ENCODE peak calls at places on chromosomes 12 and 14, in five cellular contexts. One of them, this sample, is unnamed.

GRCh38 chr12:93361159-93361919 is 16.4 kb upstream of the NUDT4 start:
- DNase-seq in T-helper 9 cell: no peak
- DNase-seq in NCI-H2081: peak
- DNase-seq in A172: peak
- DNase-seq in type B pancreatic cell: no peak
- DNase-seq in this sample: peak

GRCh38 chr12:131962069-131962468 is 12.3 kb downstream of the EP400 start:
- DNase-seq in T-helper 9 cell: no peak
- DNase-seq in A172: no peak
- DNase-seq in type B pancreatic cell: no peak
- DNase-seq in NCI-H2081: no peak
- DNase-seq in this sample: no peak

GRCh38 chr12:130830246-130830551 is 8.9 kb downstream of the STX2 start:
- DNase-seq in T-helper 9 cell: no peak
- DNase-seq in NCI-H2081: no peak
- DNase-seq in A172: no peak
- DNase-seq in type B pancreatic cell: no peak
- DNase-seq in this sample: peak

GRCh38 chr14:25041898-25042297 is 8.0 kb downstream of the STXBP6 start:
- DNase-seq in A172: no peak
- DNase-seq in T-helper 9 cell: no peak
- DNase-seq in NCI-H2081: peak
- DNase-seq in type B pancreatic cell: no peak
- DNase-seq in this sample: peak

GRCh38 chr12:109597795-109598427 is 24.3 kb downstream of the MVK start:
- DNase-seq in A172: peak
- DNase-seq in type B pancreatic cell: peak
- DNase-seq in T-helper 9 cell: peak
- DNase-seq in NCI-H2081: peak
- DNase-seq in this sample: peak

GRCh38 chr12:30719060-30719459 is 23.4 kb upstream of the IPO8 start:
- DNase-seq in type B pancreatic cell: no peak
- DNase-seq in A172: peak
- DNase-seq in NCI-H2081: no peak
- DNase-seq in T-helper 9 cell: no peak
- DNase-seq in this sample: no peak

GRCh38 chr14:97704316-97704715 is 907.1 kb downstream of the VRK1 start:
- DNase-seq in NCI-H2081: no peak
- DNase-seq in A172: no peak
- DNase-seq in T-helper 9 cell: no peak
- DNase-seq in type B pancreatic cell: no peak
- DNase-seq in this sample: no peak

GRCh38 chr12:94710933-94711332 is 60.6 kb upstream of the TMCC3 start:
- DNase-seq in NCI-H2081: no peak
- DNase-seq in type B pancreatic cell: no peak
- DNase-seq in T-helper 9 cell: no peak
- DNase-seq in A172: peak
- DNase-seq in this sample: peak

GRCh38 chr12:2336409-2336829 is 283.6 kb downstream of the CACNA1C start:
- DNase-seq in type B pancreatic cell: no peak
- DNase-seq in A172: peak
- DNase-seq in NCI-H2081: no peak
- DNase-seq in T-helper 9 cell: no peak
- DNase-seq in this sample: no peak

GRCh38 chr14:23483216-23483854 is 13.8 kb downstream of the NGDN start:
- DNase-seq in T-helper 9 cell: no peak
- DNase-seq in A172: no peak
- DNase-seq in NCI-H2081: peak
- DNase-seq in type B pancreatic cell: no peak
- DNase-seq in this sample: peak

GRCh38 chr12:46933947-46934346 is 108.2 kb upstream of the SLC38A4 start:
- DNase-seq in type B pancreatic cell: no peak
- DNase-seq in T-helper 9 cell: no peak
- DNase-seq in NCI-H2081: peak
- DNase-seq in A172: peak
- DNase-seq in this sample: no peak

GRCh38 chr14:36690301-36691020 is 28.8 kb downstream of the PAX9 start:
- DNase-seq in A172: peak
- DNase-seq in T-helper 9 cell: no peak
- DNase-seq in NCI-H2081: no peak
- DNase-seq in type B pancreatic cell: no peak
- DNase-seq in this sample: no peak

GRCh38 chr12:70571705-70572269 is 65.4 kb downstream of the PTPRB start:
- DNase-seq in NCI-H2081: no peak
- DNase-seq in type B pancreatic cell: no peak
- DNase-seq in A172: no peak
- DNase-seq in T-helper 9 cell: no peak
- DNase-seq in this sample: no peak

GRCh38 chr14:70809238-70810214 is at the start of gene MAP3K9:
- DNase-seq in NCI-H2081: peak
- DNase-seq in A172: peak
- DNase-seq in T-helper 9 cell: peak
- DNase-seq in type B pancreatic cell: peak
- DNase-seq in this sample: peak

GRCh38 chr14:28875937-28876910 is 109.6 kb downstream of the FOXG1 start:
- DNase-seq in type B pancreatic cell: no peak
- DNase-seq in T-helper 9 cell: no peak
- DNase-seq in NCI-H2081: peak
- DNase-seq in A172: no peak
- DNase-seq in this sample: peak

GRCh38 chr12:80120994-80121393 is 21.7 kb downstream of the OTOGL start:
- DNase-seq in NCI-H2081: no peak
- DNase-seq in type B pancreatic cell: no peak
- DNase-seq in T-helper 9 cell: no peak
- DNase-seq in A172: no peak
- DNase-seq in this sample: no peak

GRCh38 chr14:21069388-21070082 is 569 bp upstream of the ARHGEF40 start:
- DNase-seq in T-helper 9 cell: peak
- DNase-seq in type B pancreatic cell: no peak
- DNase-seq in NCI-H2081: no peak
- DNase-seq in A172: no peak
- DNase-seq in this sample: peak

GRCh38 chr12:27899151-27899661 is 73.3 kb downstream of the PTHLH start:
- DNase-seq in NCI-H2081: no peak
- DNase-seq in T-helper 9 cell: no peak
- DNase-seq in A172: no peak
- DNase-seq in type B pancreatic cell: no peak
- DNase-seq in this sample: no peak

GRCh38 chr12:64990991-64991570 is 130.0 kb downstream of the WIF1 start:
- DNase-seq in T-helper 9 cell: no peak
- DNase-seq in NCI-H2081: no peak
- DNase-seq in A172: no peak
- DNase-seq in type B pancreatic cell: no peak
- DNase-seq in this sample: no peak

This sample was measured in NCI-H146.